ENCODE peak calls at places on chromosome 12, in seven cellular contexts. One of them, this sample, is unnamed.

GRCh38 chr12:67766370-67766769 is 117.8 kb downstream of the DYRK2 start:
- DNase-seq in ELF-1: peak
- DNase-seq in NCI-H1105: no peak
- DNase-seq in neural progenitor cell: no peak
- DNase-seq in HT1080: peak
- DNase-seq in AG09319: no peak
- DNase-seq in AG09309: peak
- DNase-seq in this sample: no peak

GRCh38 chr12:27779416-27779815 is 617 bp upstream of the KLHL42 start:
- DNase-seq in ELF-1: peak
- DNase-seq in NCI-H1105: peak
- DNase-seq in neural progenitor cell: peak
- DNase-seq in HT1080: no peak
- DNase-seq in AG09319: no peak
- DNase-seq in AG09309: no peak
- DNase-seq in this sample: peak

GRCh38 chr12:108047130-108047550 is 81.9 kb upstream of the WSCD2 start:
- DNase-seq in ELF-1: no peak
- DNase-seq in NCI-H1105: no peak
- DNase-seq in neural progenitor cell: no peak
- DNase-seq in HT1080: no peak
- DNase-seq in AG09319: no peak
- DNase-seq in AG09309: no peak
- DNase-seq in this sample: peak

GRCh38 chr12:28217805-28218204 is 27.5 kb downstream of the CCDC91 start:
- DNase-seq in ELF-1: no peak
- DNase-seq in NCI-H1105: no peak
- DNase-seq in neural progenitor cell: no peak
- DNase-seq in HT1080: no peak
- DNase-seq in AG09319: no peak
- DNase-seq in AG09309: no peak
- DNase-seq in this sample: no peak

GRCh38 chr12:76879710-76880025 is 849 bp upstream of the CSRP2 start:
- DNase-seq in ELF-1: no peak
- DNase-seq in NCI-H1105: no peak
- DNase-seq in neural progenitor cell: no peak
- DNase-seq in HT1080: no peak
- DNase-seq in AG09319: no peak
- DNase-seq in AG09309: no peak
- DNase-seq in this sample: peak

GRCh38 chr12:78157199-78157598 is 326.5 kb downstream of the NAV3 start:
- DNase-seq in ELF-1: no peak
- DNase-seq in NCI-H1105: no peak
- DNase-seq in neural progenitor cell: no peak
- DNase-seq in HT1080: peak
- DNase-seq in AG09319: no peak
- DNase-seq in AG09309: no peak
- DNase-seq in this sample: no peak

GRCh38 chr12:69417741-69418167 is 52.4 kb upstream of the FRS2 start:
- DNase-seq in ELF-1: no peak
- DNase-seq in NCI-H1105: no peak
- DNase-seq in neural progenitor cell: no peak
- DNase-seq in HT1080: no peak
- DNase-seq in AG09319: no peak
- DNase-seq in AG09309: no peak
- DNase-seq in this sample: no peak

GRCh38 chr12:57724936-57725740 is 13.4 kb downstream of the AGAP2 start:
- DNase-seq in ELF-1: no peak
- DNase-seq in NCI-H1105: no peak
- DNase-seq in neural progenitor cell: no peak
- DNase-seq in HT1080: no peak
- DNase-seq in AG09319: no peak
- DNase-seq in AG09309: no peak
- DNase-seq in this sample: no peak

GRCh38 chr12:120231316-120232011 is 30.6 kb upstream of the RPLP0 start:
- DNase-seq in ELF-1: peak
- DNase-seq in NCI-H1105: no peak
- DNase-seq in neural progenitor cell: no peak
- DNase-seq in HT1080: peak
- DNase-seq in AG09319: peak
- DNase-seq in AG09309: peak
- DNase-seq in this sample: peak

GRCh38 chr12:120720234-120720968 is 5.2 kb upstream of the ACADS start:
- DNase-seq in ELF-1: no peak
- DNase-seq in NCI-H1105: no peak
- DNase-seq in neural progenitor cell: no peak
- DNase-seq in HT1080: peak
- DNase-seq in AG09319: peak
- DNase-seq in AG09309: peak
- DNase-seq in this sample: no peak

GRCh38 chr12:3704512-3705348 is 48.2 kb downstream of the CRACR2A start:
- DNase-seq in ELF-1: no peak
- DNase-seq in NCI-H1105: no peak
- DNase-seq in neural progenitor cell: no peak
- DNase-seq in HT1080: no peak
- DNase-seq in AG09319: no peak
- DNase-seq in AG09309: no peak
- DNase-seq in this sample: no peak

GRCh38 chr12:499837-500458 is 40.2 kb downstream of the B4GALNT3 start:
- DNase-seq in ELF-1: no peak
- DNase-seq in NCI-H1105: no peak
- DNase-seq in neural progenitor cell: no peak
- DNase-seq in HT1080: no peak
- DNase-seq in AG09319: no peak
- DNase-seq in AG09309: no peak
- DNase-seq in this sample: no peak

GRCh38 chr12:64584173-64584555 is 26.1 kb upstream of the RASSF3 start:
- DNase-seq in ELF-1: peak
- DNase-seq in NCI-H1105: no peak
- DNase-seq in neural progenitor cell: no peak
- DNase-seq in HT1080: no peak
- DNase-seq in AG09319: no peak
- DNase-seq in AG09309: no peak
- DNase-seq in this sample: no peak

GRCh38 chr12:6774557-6775062 is 2.3 kb downstream of the LAG3 start:
- DNase-seq in ELF-1: no peak
- DNase-seq in NCI-H1105: no peak
- DNase-seq in neural progenitor cell: no peak
- DNase-seq in HT1080: no peak
- DNase-seq in AG09319: no peak
- DNase-seq in AG09309: no peak
- DNase-seq in this sample: no peak

GRCh38 chr12:101729842-101730241 is 9.4 kb downstream of the SYCP3 start:
- DNase-seq in ELF-1: no peak
- DNase-seq in NCI-H1105: no peak
- DNase-seq in neural progenitor cell: no peak
- DNase-seq in HT1080: no peak
- DNase-seq in AG09319: no peak
- DNase-seq in AG09309: no peak
- DNase-seq in this sample: no peak

GRCh38 chr12:105455250-105455649 is 124.8 kb downstream of the C12orf75 start:
- DNase-seq in ELF-1: no peak
- DNase-seq in NCI-H1105: no peak
- DNase-seq in neural progenitor cell: no peak
- DNase-seq in HT1080: no peak
- DNase-seq in AG09319: no peak
- DNase-seq in AG09309: no peak
- DNase-seq in this sample: peak

GRCh38 chr12:131897276-131897675 is 2.9 kb downstream of the ULK1 start:
- DNase-seq in ELF-1: no peak
- DNase-seq in NCI-H1105: no peak
- DNase-seq in neural progenitor cell: no peak
- DNase-seq in HT1080: no peak
- DNase-seq in AG09319: no peak
- DNase-seq in AG09309: no peak
- DNase-seq in this sample: no peak

GRCh38 chr12:65364021-65364420 is 85.5 kb downstream of the MSRB3 start:
- DNase-seq in ELF-1: no peak
- DNase-seq in NCI-H1105: no peak
- DNase-seq in neural progenitor cell: no peak
- DNase-seq in HT1080: no peak
- DNase-seq in AG09319: no peak
- DNase-seq in AG09309: no peak
- DNase-seq in this sample: no peak

GRCh38 chr12:106901276-106901675 is 54.4 kb upstream of the TMEM263 start:
- DNase-seq in ELF-1: no peak
- DNase-seq in NCI-H1105: no peak
- DNase-seq in neural progenitor cell: no peak
- DNase-seq in HT1080: peak
- DNase-seq in AG09319: no peak
- DNase-seq in AG09309: no peak
- DNase-seq in this sample: no peak

GRCh38 chr12:7501031-7501585 is 2.5 kb downstream of the CD163 start:
- DNase-seq in ELF-1: no peak
- DNase-seq in NCI-H1105: no peak
- DNase-seq in neural progenitor cell: no peak
- DNase-seq in HT1080: peak
- DNase-seq in AG09319: no peak
- DNase-seq in AG09309: no peak
- DNase-seq in this sample: peak

GRCh38 chr12:108649668-108650067 is 16.0 kb upstream of the SELPLG start:
- DNase-seq in ELF-1: no peak
- DNase-seq in NCI-H1105: no peak
- DNase-seq in neural progenitor cell: no peak
- DNase-seq in HT1080: peak
- DNase-seq in AG09319: no peak
- DNase-seq in AG09309: peak
- DNase-seq in this sample: no peak

GRCh38 chr12:99053599-99054362 is 408.7 kb downstream of the APAF1 start:
- DNase-seq in ELF-1: no peak
- DNase-seq in NCI-H1105: no peak
- DNase-seq in neural progenitor cell: no peak
- DNase-seq in HT1080: peak
- DNase-seq in AG09319: no peak
- DNase-seq in AG09309: peak
- DNase-seq in this sample: no peak

GRCh38 chr12:104603545-104603973 is 146.8 kb downstream of the CHST11 start:
- DNase-seq in ELF-1: no peak
- DNase-seq in NCI-H1105: no peak
- DNase-seq in neural progenitor cell: no peak
- DNase-seq in HT1080: peak
- DNase-seq in AG09319: no peak
- DNase-seq in AG09309: no peak
- DNase-seq in this sample: no peak

GRCh38 chr12:110180591-110181005 is 56.4 kb downstream of the IFT81 start:
- DNase-seq in ELF-1: no peak
- DNase-seq in NCI-H1105: no peak
- DNase-seq in neural progenitor cell: no peak
- DNase-seq in HT1080: no peak
- DNase-seq in AG09319: peak
- DNase-seq in AG09309: peak
- DNase-seq in this sample: no peak

GRCh38 chr12:30965613-30965985 is 39.1 kb downstream of the TSPAN11 start:
- DNase-seq in ELF-1: peak
- DNase-seq in NCI-H1105: no peak
- DNase-seq in neural progenitor cell: no peak
- DNase-seq in HT1080: no peak
- DNase-seq in AG09319: no peak
- DNase-seq in AG09309: no peak
- DNase-seq in this sample: no peak

GRCh38 chr12:56046027-56046780 is 4.5 kb downstream of the RPS26 start:
- DNase-seq in ELF-1: no peak
- DNase-seq in NCI-H1105: no peak
- DNase-seq in neural progenitor cell: no peak
- DNase-seq in HT1080: peak
- DNase-seq in AG09319: no peak
- DNase-seq in AG09309: no peak
- DNase-seq in this sample: no peak

GRCh38 chr12:85424581-85425348 is 144.7 kb downstream of the ALX1 start:
- DNase-seq in ELF-1: no peak
- DNase-seq in NCI-H1105: no peak
- DNase-seq in neural progenitor cell: peak
- DNase-seq in HT1080: peak
- DNase-seq in AG09319: no peak
- DNase-seq in AG09309: no peak
- DNase-seq in this sample: peak

This sample was measured in left kidney.